ENCODE peak calls at places on chromosomes 11 and 22, in four cellular contexts. T, A, R and J are unnamed samples.

GRCh38 chr22:43236401-43237166 is 49.6 kb upstream of the TTLL12 start:
- DNase-seq in T (no peak), A (no peak), R (no peak), J (no peak)

GRCh38 chr11:86947541-86947940 is 7.7 kb downstream of the FZD4 start:
- DNase-seq in T (no peak), A (no peak), R (no peak), J (no peak)

GRCh38 chr11:111452817-111453607 is 59.2 kb downstream of the BTG4 start:
- DNase-seq in T (no peak), A (no peak), R (no peak), J (no peak)

GRCh38 chr11:58905141-58905715 is 34.1 kb upstream of the GLYATL1 start:
- DNase-seq in T (no peak), A (peak), R (no peak), J (no peak)

GRCh38 chr22:42343136-42343484 is 72.7 kb upstream of the TCF20 start:
- DNase-seq in T (no peak), A (no peak), R (no peak), J (peak)

GRCh38 chr11:12319734-12320387 is 57.5 kb upstream of the PARVA start:
- DNase-seq in T (no peak), A (no peak), R (no peak), J (no peak)

GRCh38 chr22:49589301-49589700 is 238.4 kb downstream of the BRD1 start:
- DNase-seq in T (no peak), A (no peak), R (no peak), J (no peak)

GRCh38 chr22:25661067-25661466 is 80.9 kb upstream of the MYO18B start:
- DNase-seq in T (no peak), A (no peak), R (no peak), J (no peak)

GRCh38 chr11:11856638-11857037 is 14.9 kb downstream of the USP47 start:
- DNase-seq in T (no peak), A (no peak), R (no peak), J (no peak)

GRCh38 chr22:37559901-37560681 is at the start of gene CDC42EP1:
- DNase-seq in T (no peak), A (peak), R (peak), J (peak)

GRCh38 chr22:26762503-26763170 is 105.2 kb downstream of the MIAT start:
- DNase-seq in T (no peak), A (no peak), R (no peak), J (no peak)

GRCh38 chr11:77619576-77620198 is 17.9 kb downstream of the CLNS1A start:
- DNase-seq in T (peak), A (no peak), R (no peak), J (peak)

GRCh38 chr11:43984519-43985385 is 42.3 kb downstream of the C11orf96 start:
- DNase-seq in T (peak), A (no peak), R (no peak), J (peak)

GRCh38 chr11:12581923-12582322 is 92.3 kb upstream of the TEAD1 start:
- DNase-seq in T (no peak), A (no peak), R (no peak), J (peak)

GRCh38 chr22:29639096-29639495 is 35.7 kb downstream of the NF2 start:
- DNase-seq in T (no peak), A (no peak), R (no peak), J (no peak)

GRCh38 chr22:48079505-48080295 is 1317.2 kb downstream of the TBC1D22A start:
- DNase-seq in T (no peak), A (no peak), R (no peak), J (no peak)

GRCh38 chr22:24133187-24133965 is 47.9 kb upstream of the SUSD2 start:
- DNase-seq in T (no peak), A (peak), R (no peak), J (peak)

GRCh38 chr11:57358543-57358961 is 20.4 kb downstream of the P2RX3 start:
- DNase-seq in T (no peak), A (no peak), R (no peak), J (peak)

GRCh38 chr11:91686700-91687099 is 537.9 kb upstream of the FAT3 start:
- DNase-seq in T (no peak), A (no peak), R (no peak), J (no peak)

GRCh38 chr11:86704710-86705109 is 32.3 kb upstream of the ME3 start:
- DNase-seq in T (no peak), A (no peak), R (no peak), J (no peak)

GRCh38 chr22:48485144-48486135 is 1342.2 kb downstream of the BRD1 start:
- DNase-seq in T (no peak), A (no peak), R (no peak), J (no peak)

GRCh38 chr11:66429983-66430602 is 8.6 kb downstream of the MRPL11 start:
- DNase-seq in T (peak), A (peak), R (peak), J (peak)

GRCh38 chr22:35446365-35446764 is 46.4 kb downstream of the MCM5 start:
- DNase-seq in T (no peak), A (no peak), R (no peak), J (no peak)

GRCh38 chr11:65576867-65577755 is 1.3 kb downstream of the EHBP1L1 start:
- DNase-seq in T (peak), A (no peak), R (no peak), J (peak)

GRCh38 chr11:112731538-112731937 is 229.7 kb upstream of the NCAM1 start:
- DNase-seq in T (no peak), A (no peak), R (no peak), J (no peak)

GRCh38 chr11:43359432-43359818 is 705 bp downstream of the TTC17 start:
- DNase-seq in T (peak), A (peak), R (no peak), J (peak)

GRCh38 chr11:133681901-133682300 is 149.6 kb upstream of the OPCML start:
- DNase-seq in T (no peak), A (peak), R (no peak), J (no peak)

GRCh38 chr11:102798012-102798746 is at the start of gene MMP1:
- DNase-seq in T (no peak), A (no peak), R (no peak), J (no peak)

GRCh38 chr11:102792604-102793003 is 5.4 kb downstream of the MMP1 start:
- DNase-seq in T (no peak), A (no peak), R (no peak), J (no peak)

GRCh38 chr11:102793677-102794290 is 4.2 kb downstream of the MMP1 start:
- DNase-seq in T (no peak), A (no peak), R (no peak), J (no peak)

GRCh38 chr11:102791271-102792036 is 6.5 kb downstream of the MMP1 start:
- DNase-seq in T (no peak), A (no peak), R (no peak), J (no peak)

GRCh38 chr11:102794382-102794781 is 3.6 kb downstream of the MMP1 start:
- DNase-seq in T (peak), A (peak), R (peak), J (peak)
- TF ChIP-seq NR3C1 in T (no peak), A (no peak), R (no peak), J (no peak)

GRCh38 chr11:218815-219593 is 11.5 kb downstream of the RIC8A start:
- DNase-seq in T (no peak), A (no peak), R (no peak), J (no peak)
- TF ChIP-seq NR3C1 in T (no peak), A (no peak), R (no peak), J (no peak)

DNA sequence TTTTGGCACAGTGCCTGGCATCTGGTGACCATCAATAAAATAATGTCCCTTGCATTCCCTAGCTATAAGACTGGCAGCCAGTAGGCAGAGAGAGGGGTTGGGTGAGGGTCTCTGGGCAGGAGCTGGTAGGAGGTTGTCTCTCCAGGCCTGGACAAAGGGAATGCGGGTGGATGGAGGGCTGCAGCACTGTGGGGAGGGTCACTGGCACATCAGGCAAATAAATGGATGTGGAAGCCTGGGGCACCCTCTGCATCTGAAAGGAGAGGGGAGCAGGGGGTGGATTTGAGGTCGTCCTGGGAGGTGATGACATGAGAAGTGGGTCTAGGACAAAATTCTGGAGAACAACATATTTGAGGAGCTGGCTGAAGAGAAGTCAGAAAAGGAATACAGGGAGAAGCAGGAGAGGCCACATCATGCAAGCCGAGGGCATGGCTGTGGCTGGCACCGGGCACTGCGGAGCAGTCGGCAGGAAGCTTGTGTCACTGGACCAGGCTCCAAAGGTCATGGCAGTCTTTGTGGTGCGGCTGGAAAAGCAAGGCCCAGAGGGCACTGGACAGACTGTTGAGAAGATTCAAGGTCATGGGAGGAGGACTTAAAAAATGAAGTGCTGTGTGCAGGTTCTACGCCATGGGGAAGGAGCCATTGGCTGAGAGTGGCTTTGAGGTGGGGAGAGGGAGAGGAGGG is 36.5 kb upstream of the THY1 start:
- DNase-seq in T (no peak), A (no peak), R (no peak), J (no peak)
- TF ChIP-seq NR3C1 in T (no peak), A (no peak), R (no peak), J (no peak)

GRCh38 chr22:39469681-39470461 is 13.1 kb downstream of the MGAT3 start:
- DNase-seq in T (peak), A (no peak), R (peak), J (no peak)
- TF ChIP-seq NR3C1 in T (no peak), A (no peak), R (no peak), J (no peak)

DNA sequence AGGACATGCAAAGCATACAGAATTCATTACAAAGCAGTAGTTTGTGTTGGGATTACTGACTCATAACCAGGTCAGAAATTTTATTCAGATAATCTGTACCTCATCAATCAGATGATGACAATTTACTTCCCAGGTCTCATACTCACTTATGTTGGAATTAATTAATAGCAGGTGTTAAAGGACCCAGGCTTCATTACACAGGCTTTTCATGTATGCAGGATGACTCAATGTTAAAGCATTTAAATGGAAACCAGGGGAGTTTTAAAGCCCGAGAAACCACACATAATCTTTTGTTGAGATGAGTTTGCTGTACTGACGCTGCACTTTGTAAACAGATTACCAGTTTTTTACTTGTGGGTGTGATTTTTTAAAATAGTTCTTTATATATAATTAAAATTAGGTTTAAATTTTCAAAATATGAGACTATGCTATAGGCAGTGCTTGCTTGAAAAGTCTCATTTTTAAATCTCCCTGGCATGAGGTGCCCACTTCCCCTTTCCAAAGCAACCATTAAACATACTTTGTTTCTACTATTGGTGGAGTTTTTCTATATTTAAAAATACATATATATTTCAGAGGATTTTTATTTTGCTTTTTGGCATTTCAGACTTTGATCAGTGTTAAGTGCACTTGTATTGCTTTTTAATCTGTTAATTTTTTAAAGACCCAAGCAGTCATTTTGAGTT is 41.0 kb downstream of the CEP57 start:
- DNase-seq in T (no peak), A (no peak), R (no peak), J (no peak)
- TF ChIP-seq NR3C1 in T (no peak), A (no peak), R (no peak), J (no peak)

DNA sequence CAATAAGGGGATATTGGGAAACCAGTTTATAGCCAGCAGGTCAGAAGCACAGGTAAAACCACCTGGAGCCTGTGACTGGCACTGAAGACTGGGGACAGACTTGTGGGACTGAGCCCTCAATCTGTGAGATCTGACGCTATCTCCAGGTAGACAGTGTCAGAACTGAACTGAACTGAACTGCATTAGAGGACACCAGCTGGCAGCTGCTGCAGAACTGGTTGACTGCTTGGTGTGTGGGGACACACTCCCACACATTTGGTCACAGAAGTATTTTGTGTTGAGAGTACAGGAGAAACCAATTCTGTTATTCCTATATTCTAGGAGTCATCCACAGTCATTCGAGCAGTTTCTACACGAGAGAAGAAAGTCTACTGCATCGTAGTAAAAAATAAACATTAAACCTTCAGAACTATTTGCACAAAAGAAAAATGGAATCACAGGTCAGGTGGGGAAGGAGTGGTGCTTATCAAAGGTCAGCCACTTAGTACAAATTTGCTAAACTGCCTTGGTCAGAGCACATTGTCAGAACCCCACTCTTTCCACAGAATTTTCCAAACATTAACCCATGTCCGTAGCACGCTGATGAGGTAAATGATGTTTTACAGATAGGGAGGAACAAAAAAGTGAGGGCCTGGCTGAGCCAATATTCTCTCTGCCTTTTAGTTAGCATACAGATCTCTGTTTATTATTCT is 77.2 kb downstream of the SIK3 start:
- DNase-seq in T (peak), A (no peak), R (no peak), J (no peak)
- TF ChIP-seq NR3C1 in T (no peak), A (no peak), R (no peak), J (no peak)

GRCh38 chr11:118232659-118233058 is 7.8 kb upstream of the JAML start:
- DNase-seq in T (peak), A (no peak), R (no peak), J (no peak)

GRCh38 chr11:118236170-118236569 is 11.4 kb upstream of the JAML start:
- DNase-seq in T (no peak), A (no peak), R (no peak), J (no peak)

GRCh38 chr11:118234833-118235232 is 10.0 kb upstream of the JAML start:
- DNase-seq in T (no peak), A (no peak), R (no peak), J (no peak)

GRCh38 chr11:118230088-118230487 is 5.3 kb upstream of the JAML start:
- DNase-seq in T (no peak), A (no peak), R (no peak), J (no peak)

DNA sequence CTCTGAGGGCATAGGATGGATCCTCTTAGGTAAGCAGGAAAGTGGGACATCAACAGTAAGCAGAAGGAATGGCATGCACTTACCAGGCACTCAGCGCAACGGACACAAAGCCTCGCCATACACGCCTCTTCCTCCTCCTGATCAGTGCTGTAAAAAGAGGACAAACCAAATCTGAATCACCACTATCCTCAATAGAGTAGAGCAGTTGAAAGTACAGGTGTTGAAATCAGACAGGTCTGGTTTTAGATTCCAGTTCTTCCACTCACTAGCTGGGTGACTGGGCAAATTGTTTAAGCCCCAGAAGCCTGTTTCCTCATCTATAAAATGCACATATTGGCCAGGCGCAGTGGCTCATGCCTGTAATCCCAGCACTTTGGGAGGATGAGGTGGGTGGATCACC is 8.6 kb upstream of the JAML start:
- DNase-seq in T (no peak), A (no peak), R (no peak), J (no peak)
- TF ChIP-seq NR3C1 in T (no peak), A (no peak), R (no peak), J (no peak)